ENCODE peak calls at places on chromosomes 11 and 22, in four cellular contexts. C is adrenal gland, T is PC-3, B is uterus. K is an unnamed sample.

GRCh38 chr11:115860246-115860645 is 356.0 kb upstream of the CADM1 start:
- DNase-seq in B (no peak), C (no peak), T (no peak), K (no peak)

GRCh38 chr11:47714554-47715081 is 551 bp downstream of the AGBL2 start:
- DNase-seq in C (no peak), B (peak), T (no peak), K (no peak)

GRCh38 chr11:35794850-35795249 is 132.3 kb downstream of the TRIM44 start:
- DNase-seq in B (no peak), T (peak), C (no peak), K (peak)

GRCh38 chr11:45653277-45653676 is 12.1 kb downstream of the CHST1 start:
- DNase-seq in T (no peak), C (no peak), B (no peak), K (no peak)

GRCh38 chr11:13110929-13111812 is 102.1 kb downstream of the RASSF10 start:
- DNase-seq in C (no peak), B (no peak), T (peak), K (no peak)

GRCh38 chr11:62613275-62613864 is 313 bp downstream of the ROM1 start:
- DNase-seq in C (no peak), T (no peak), B (no peak), K (no peak)

GRCh38 chr22:48748113-48748859 is 1079.4 kb downstream of the BRD1 start:
- DNase-seq in C (no peak), T (no peak), B (no peak), K (no peak)

GRCh38 chr11:62120466-62120865 is 3.3 kb upstream of the INCENP start:
- DNase-seq in B (no peak), C (no peak), T (no peak), K (no peak)

GRCh38 chr22:47631571-47632102 is 869.2 kb downstream of the TBC1D22A start:
- DNase-seq in C (no peak), B (no peak), T (peak), K (no peak)

GRCh38 chr11:9740202-9740881 is 76.5 kb downstream of the SWAP70 start:
- DNase-seq in C (no peak), T (peak), B (no peak), K (no peak)

GRCh38 chr11:11583801-11584445 is 37.9 kb downstream of the GALNT18 start:
- DNase-seq in B (no peak), C (no peak), T (no peak), K (no peak)

GRCh38 chr11:134483857-134484256 is 71.8 kb upstream of the B3GAT1 start:
- DNase-seq in B (no peak), T (no peak), C (no peak), K (no peak)

GRCh38 chr11:46273511-46274205 is 3.8 kb upstream of the CREB3L1 start:
- DNase-seq in T (peak), B (no peak), C (no peak), K (no peak)

GRCh38 chr11:131859811-131860210 is 489.4 kb downstream of the NTM start:
- DNase-seq in B (no peak), C (no peak), T (no peak), K (peak)

GRCh38 chr22:47044722-47045545 is 282.5 kb downstream of the TBC1D22A start:
- DNase-seq in C (no peak), B (no peak), T (no peak), K (no peak)

GRCh38 chr11:110196884-110197420 is 99.5 kb downstream of the RDX start:
- DNase-seq in B (no peak), C (no peak), T (no peak), K (no peak)

GRCh38 chr11:15139958-15140659 is 25.4 kb downstream of the INSC start:
- DNase-seq in B (no peak), C (no peak), T (no peak), K (no peak)

GRCh38 chr11:130729678-130730300 is 186.5 kb downstream of the SNX19 start:
- DNase-seq in B (no peak), C (no peak), T (no peak), K (no peak)

GRCh38 chr11:31779268-31779879 is 31.7 kb downstream of the PAX6 start:
- DNase-seq in T (peak), B (no peak), C (no peak), K (no peak)

GRCh38 chr11:45095691-45096010 is 50.8 kb upstream of the PRDM11 start:
- DNase-seq in B (no peak), C (no peak), T (no peak), K (no peak)

GRCh38 chr11:67998150-67999045 is 5.5 kb downstream of the UNC93B1 start:
- DNase-seq in C (no peak), B (no peak), T (no peak), K (no peak)

GRCh38 chr11:130427581-130428211 is 713 bp downstream of the ADAMTS8 start:
- DNase-seq in B (peak), C (no peak), T (no peak), K (no peak)

GRCh38 chr11:94171693-94172440 is 43.2 kb downstream of the PANX1 start:
- DNase-seq in T (peak), C (no peak), B (peak), K (no peak)

GRCh38 chr22:42452456-42452855 is 20.3 kb upstream of the NFAM1 start:
- DNase-seq in B (no peak), T (no peak), C (no peak), K (no peak)

GRCh38 chr22:45735273-45735672 is 63.6 kb downstream of the ATXN10 start:
- DNase-seq in C (no peak), T (no peak), B (no peak), K (no peak)

GRCh38 chr11:30585067-30585891 is 874 bp downstream of the MPPED2 start:
- DNase-seq in B (peak), C (peak), T (no peak), K (no peak)

GRCh38 chr22:36540867-36541642 is 12.1 kb upstream of the EIF3D start:
- DNase-seq in C (no peak), B (no peak), T (peak), K (no peak)

GRCh38 chr11:125603207-125603606 is 10.6 kb downstream of the STT3A start:
- DNase-seq in B (no peak), T (no peak), C (no peak), K (no peak)

GRCh38 chr22:19806213-19807160 is 45.9 kb downstream of the TBX1 start:
- DNase-seq in T (peak), C (no peak), B (peak), K (no peak)

GRCh38 chr11:111941963-111942362 is 4.8 kb downstream of the DIXDC1 start:
- DNase-seq in B (no peak), C (peak), T (peak), K (no peak)

DNA sequence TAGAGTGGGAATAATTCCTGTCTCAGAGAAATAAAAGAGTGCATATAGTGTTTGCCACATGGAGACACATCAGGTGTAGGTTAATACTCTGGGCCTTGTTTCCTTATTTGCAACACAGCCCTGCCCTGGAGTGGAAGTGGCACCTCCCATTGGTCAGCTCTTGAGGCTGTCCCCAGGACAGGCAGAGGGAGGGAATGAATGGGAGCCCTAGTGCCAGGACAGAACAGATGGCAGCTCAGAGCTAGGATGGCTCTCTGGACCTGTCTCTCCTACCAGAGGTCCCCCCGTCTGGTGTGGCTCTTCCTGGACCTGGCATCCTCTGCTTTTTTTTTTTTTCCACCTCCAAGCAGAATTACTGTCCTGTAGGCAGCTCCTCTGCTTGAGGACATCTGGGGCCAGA is 35.6 kb downstream of the LIMK2 start:
- DNase-seq in T (no peak), B (no peak), C (no peak), K (no peak)
- H3K4me3 ChIP-seq in T (no peak), B (peak), C (no peak), K (peak)

GRCh38 chr11:127789887-127790286 is 789.3 kb upstream of the KIRREL3 start:
- DNase-seq in T (peak), C (no peak), B (no peak), K (no peak)

DNA sequence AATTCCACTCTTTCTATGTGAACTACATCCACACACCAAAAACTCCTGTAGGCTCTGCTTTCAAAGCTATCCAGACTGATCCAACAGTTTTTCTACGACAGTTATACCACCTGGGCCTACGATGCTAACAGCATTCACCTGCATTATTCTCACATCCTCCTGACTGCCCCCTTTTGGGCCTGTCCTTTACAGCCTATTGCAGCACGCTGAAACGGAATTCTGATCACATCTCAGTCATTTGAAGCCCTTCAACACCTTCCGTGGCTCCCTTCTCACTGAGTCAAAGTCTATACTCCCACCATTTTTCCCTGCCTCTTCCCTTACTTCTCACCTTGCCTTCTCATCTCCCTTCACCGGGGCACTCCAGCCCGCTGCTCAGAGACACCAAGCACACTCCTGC is 791.3 kb upstream of the KIRREL3 start:
- DNase-seq in T (no peak), B (no peak), C (no peak), K (no peak)
- TF ChIP-seq CTCF in T (no peak), B (no peak), C (no peak), K (no peak)

GRCh38 chr22:16815073-16815472 is 10.1 kb downstream of the XKR3 start:
- DNase-seq in B (no peak), T (no peak), C (no peak), K (no peak)
- H3K4me3 ChIP-seq in B (no peak), T (no peak), C (no peak), K (no peak)

GRCh38 chr22:30575011-30575671 is 676 bp upstream of the GAL3ST1 start:
- DNase-seq in B (peak), C (no peak), T (no peak), K (no peak)
- TF ChIP-seq CTCF in B (no peak), C (no peak), T (no peak), K (peak)

DNA sequence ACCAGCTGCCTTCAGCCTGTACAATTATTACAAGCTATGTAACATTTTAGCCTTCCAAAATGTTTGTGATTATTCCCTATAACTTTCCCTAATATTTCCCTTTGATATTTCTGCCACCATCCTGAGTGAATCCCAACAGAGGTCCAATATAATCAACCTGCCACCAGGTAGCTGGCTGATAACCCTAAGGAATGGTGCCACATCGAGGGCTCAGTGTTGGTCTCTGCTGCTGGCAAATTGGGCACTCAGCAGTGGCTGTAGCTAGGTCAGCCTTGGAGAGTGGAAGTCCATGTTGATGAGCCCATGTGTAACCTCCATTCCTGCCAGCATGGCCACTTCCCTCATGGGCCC is 121.2 kb downstream of the ZNF280B start:
- DNase-seq in B (no peak), C (no peak), T (no peak), K (no peak)
- H3K4me3 ChIP-seq in B (no peak), C (no peak), T (no peak), K (no peak)

DNA sequence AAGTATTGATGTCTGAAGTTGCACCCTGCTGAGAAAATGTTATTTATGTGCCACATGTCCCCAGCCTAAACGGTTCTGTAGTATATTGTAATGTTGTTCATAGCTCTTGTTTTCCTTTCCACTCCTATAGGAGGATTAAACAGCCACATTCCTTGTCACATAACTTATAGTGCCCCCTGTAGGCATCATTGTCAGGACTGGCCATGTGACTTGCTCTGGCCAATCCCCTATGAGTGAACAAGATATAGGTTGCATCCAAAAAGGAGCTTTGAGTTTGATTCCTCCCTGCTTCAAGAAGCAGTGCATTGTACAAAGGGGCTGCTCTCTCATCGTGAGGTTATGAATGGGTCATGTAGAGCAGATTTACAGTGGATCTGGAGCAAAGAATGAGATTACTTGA is 717.6 kb upstream of the ANO5 start:
- DNase-seq in B (no peak), T (no peak), C (no peak), K (no peak)
- TF ChIP-seq CTCF in B (no peak), T (no peak), C (no peak), K (no peak)